ENCODE peak calls at places on chromosomes 11 and 22, in seven cellular contexts. One of them, this sample, is unnamed.

GRCh38 chr22:50547231-50547851 is 1.6 kb downstream of the KLHDC7B start:
- DNase-seq in esophagus squamous epithelium: no peak
- DNase-seq in fibroblast of villous mesenchyme: no peak
- DNase-seq in astrocyte: no peak
- DNase-seq in body of pancreas: no peak
- DNase-seq in SK-N-SH: peak; percentile 42
- DNase-seq in brain microvascular endothelial cell: no peak
- DNase-seq in this sample: no peak

GRCh38 chr11:35418847-35419712 is at the start of gene SLC1A2:
- DNase-seq in esophagus squamous epithelium: no peak
- DNase-seq in fibroblast of villous mesenchyme: peak; percentile 23
- DNase-seq in astrocyte: no peak
- DNase-seq in body of pancreas: peak; percentile 29
- DNase-seq in SK-N-SH: peak; percentile 78
- DNase-seq in brain microvascular endothelial cell: no peak
- DNase-seq in this sample: peak; percentile 36

GRCh38 chr11:27699242-27699925 is 871 bp downstream of the BDNF start:
- DNase-seq in esophagus squamous epithelium: no peak
- DNase-seq in fibroblast of villous mesenchyme: peak; percentile 59
- DNase-seq in astrocyte: peak; percentile 61
- DNase-seq in body of pancreas: no peak
- DNase-seq in SK-N-SH: peak; percentile 47
- DNase-seq in brain microvascular endothelial cell: no peak
- DNase-seq in this sample: no peak

GRCh38 chr11:109298865-109299264 is 123.1 kb upstream of the C11orf87 start:
- DNase-seq in esophagus squamous epithelium: no peak
- DNase-seq in fibroblast of villous mesenchyme: no peak
- DNase-seq in astrocyte: peak; percentile 3
- DNase-seq in body of pancreas: no peak
- DNase-seq in SK-N-SH: peak; percentile 64
- DNase-seq in brain microvascular endothelial cell: no peak
- DNase-seq in this sample: peak; percentile 64

GRCh38 chr22:27461470-27461869 is 340.1 kb downstream of the MN1 start:
- DNase-seq in esophagus squamous epithelium: no peak
- DNase-seq in fibroblast of villous mesenchyme: peak; percentile 52
- DNase-seq in astrocyte: peak; percentile 95
- DNase-seq in body of pancreas: no peak
- DNase-seq in SK-N-SH: no peak
- DNase-seq in brain microvascular endothelial cell: peak; percentile 86
- DNase-seq in this sample: peak; percentile 99

GRCh38 chr11:74696932-74697687 is 34.1 kb downstream of the CHRDL2 start:
- DNase-seq in esophagus squamous epithelium: no peak
- DNase-seq in fibroblast of villous mesenchyme: peak; percentile 96
- DNase-seq in astrocyte: peak; percentile 92
- DNase-seq in body of pancreas: peak; percentile 87
- DNase-seq in SK-N-SH: no peak
- DNase-seq in brain microvascular endothelial cell: peak; percentile 84
- DNase-seq in this sample: peak; percentile 95

GRCh38 chr11:72548481-72548880 is 114.2 kb upstream of the CLPB start:
- DNase-seq in esophagus squamous epithelium: no peak
- DNase-seq in fibroblast of villous mesenchyme: no peak
- DNase-seq in astrocyte: no peak
- DNase-seq in body of pancreas: no peak
- DNase-seq in SK-N-SH: no peak
- DNase-seq in brain microvascular endothelial cell: no peak
- DNase-seq in this sample: peak; percentile 49

GRCh38 chr22:20904008-20904979 is 12.9 kb upstream of the CRKL start:
- DNase-seq in esophagus squamous epithelium: no peak
- DNase-seq in fibroblast of villous mesenchyme: peak; percentile 98
- DNase-seq in astrocyte: peak; percentile 94
- DNase-seq in body of pancreas: no peak
- DNase-seq in SK-N-SH: no peak
- DNase-seq in brain microvascular endothelial cell: peak; percentile 87
- DNase-seq in this sample: peak; percentile 97

GRCh38 chr11:59429924-59430516 is 3.8 kb upstream of the OR5A2 start:
- DNase-seq in esophagus squamous epithelium: no peak
- DNase-seq in fibroblast of villous mesenchyme: peak; percentile 50
- DNase-seq in astrocyte: peak; percentile 3
- DNase-seq in body of pancreas: peak; percentile 27
- DNase-seq in SK-N-SH: peak; percentile 34
- DNase-seq in brain microvascular endothelial cell: peak; percentile 37
- DNase-seq in this sample: peak; percentile 36

GRCh38 chr11:120622189-120622912 is 110.8 kb downstream of the GRIK4 start:
- DNase-seq in esophagus squamous epithelium: no peak
- DNase-seq in fibroblast of villous mesenchyme: no peak
- DNase-seq in astrocyte: peak; percentile 4
- DNase-seq in body of pancreas: no peak
- DNase-seq in SK-N-SH: peak; percentile 58
- DNase-seq in brain microvascular endothelial cell: no peak
- DNase-seq in this sample: peak; percentile 12

GRCh38 chr11:134560566-134561347 is 148.7 kb upstream of the B3GAT1 start:
- DNase-seq in esophagus squamous epithelium: no peak
- DNase-seq in fibroblast of villous mesenchyme: no peak
- DNase-seq in astrocyte: no peak
- DNase-seq in body of pancreas: no peak
- DNase-seq in SK-N-SH: peak; percentile 42
- DNase-seq in brain microvascular endothelial cell: no peak
- DNase-seq in this sample: no peak

GRCh38 chr11:35593143-35593542 is 25.1 kb upstream of the FJX1 start:
- DNase-seq in esophagus squamous epithelium: no peak
- DNase-seq in fibroblast of villous mesenchyme: peak; percentile 89
- DNase-seq in astrocyte: peak; percentile 94
- DNase-seq in body of pancreas: no peak
- DNase-seq in SK-N-SH: no peak
- DNase-seq in brain microvascular endothelial cell: peak; percentile 88
- DNase-seq in this sample: peak; percentile 99

GRCh38 chr22:20579273-20580120 is 72.1 kb downstream of the MED15 start:
- DNase-seq in esophagus squamous epithelium: no peak
- DNase-seq in fibroblast of villous mesenchyme: no peak
- DNase-seq in astrocyte: no peak
- DNase-seq in body of pancreas: no peak
- DNase-seq in SK-N-SH: no peak
- DNase-seq in brain microvascular endothelial cell: no peak
- DNase-seq in this sample: no peak

GRCh38 chr22:20043997-20044342 is 23.1 kb downstream of the TANGO2 start:
- DNase-seq in esophagus squamous epithelium: no peak
- DNase-seq in fibroblast of villous mesenchyme: no peak
- DNase-seq in astrocyte: no peak
- DNase-seq in body of pancreas: no peak
- DNase-seq in SK-N-SH: no peak
- DNase-seq in brain microvascular endothelial cell: no peak
- DNase-seq in this sample: no peak

GRCh38 chr22:19846620-19847344 is 7.9 kb downstream of the GNB1L start:
- DNase-seq in esophagus squamous epithelium: no peak
- DNase-seq in fibroblast of villous mesenchyme: no peak
- DNase-seq in astrocyte: no peak
- DNase-seq in body of pancreas: no peak
- DNase-seq in SK-N-SH: no peak
- DNase-seq in brain microvascular endothelial cell: no peak
- DNase-seq in this sample: no peak

GRCh38 chr22:42964994-42965699 is 49.8 kb downstream of the PACSIN2 start:
- DNase-seq in esophagus squamous epithelium: no peak
- DNase-seq in fibroblast of villous mesenchyme: no peak
- DNase-seq in astrocyte: no peak
- DNase-seq in body of pancreas: no peak
- DNase-seq in SK-N-SH: no peak
- DNase-seq in brain microvascular endothelial cell: peak; percentile 29
- DNase-seq in this sample: peak; percentile 49

GRCh38 chr11:65431452-65432132 is 9.0 kb downstream of the NEAT1 start:
- DNase-seq in esophagus squamous epithelium: no peak
- DNase-seq in fibroblast of villous mesenchyme: peak; percentile 67
- DNase-seq in astrocyte: peak; percentile 35
- DNase-seq in body of pancreas: no peak
- DNase-seq in SK-N-SH: no peak
- DNase-seq in brain microvascular endothelial cell: no peak
- DNase-seq in this sample: peak; percentile 44

GRCh38 chr11:102940714-102941588 is 14.6 kb downstream of the MMP13 start:
- DNase-seq in esophagus squamous epithelium: no peak
- DNase-seq in fibroblast of villous mesenchyme: peak; percentile 69
- DNase-seq in astrocyte: peak; percentile 46
- DNase-seq in body of pancreas: peak; percentile 65
- DNase-seq in SK-N-SH: peak; percentile 46
- DNase-seq in brain microvascular endothelial cell: peak; percentile 64
- DNase-seq in this sample: peak; percentile 67

GRCh38 chr11:120273432-120273831 is 33.5 kb downstream of the POU2F3 start:
- DNase-seq in esophagus squamous epithelium: no peak
- DNase-seq in fibroblast of villous mesenchyme: no peak
- DNase-seq in astrocyte: peak; percentile 3
- DNase-seq in body of pancreas: no peak
- DNase-seq in SK-N-SH: no peak
- DNase-seq in brain microvascular endothelial cell: no peak
- DNase-seq in this sample: peak; percentile 28

GRCh38 chr22:38842512-38843200 is 1.2 kb downstream of the NPTXR start:
- DNase-seq in esophagus squamous epithelium: no peak
- DNase-seq in fibroblast of villous mesenchyme: no peak
- DNase-seq in astrocyte: no peak
- DNase-seq in body of pancreas: no peak
- DNase-seq in SK-N-SH: no peak
- DNase-seq in brain microvascular endothelial cell: no peak
- DNase-seq in this sample: no peak
- H3K4me3 ChIP-seq in esophagus squamous epithelium: peak overlapping the region; percentile 70
- H3K4me3 ChIP-seq in fibroblast of villous mesenchyme: no peak overlapping the region
- H3K4me3 ChIP-seq in astrocyte: peak overlapping the region; percentile 49
- H3K4me3 ChIP-seq in body of pancreas: peak overlapping the region; percentile 42
- H3K4me3 ChIP-seq in SK-N-SH: peak overlapping the region; percentile 37
- H3K4me3 ChIP-seq in brain microvascular endothelial cell: peak overlapping the region; percentile 17
- H3K4me3 ChIP-seq in this sample: peak overlapping the region; percentile 26

GRCh38 chr22:32199341-32199740 is 5.5 kb downstream of the RFPL2 start:
- DNase-seq in esophagus squamous epithelium: no peak
- DNase-seq in fibroblast of villous mesenchyme: no peak
- DNase-seq in astrocyte: no peak
- DNase-seq in body of pancreas: peak; percentile 42
- DNase-seq in SK-N-SH: no peak
- DNase-seq in brain microvascular endothelial cell: no peak
- DNase-seq in this sample: no peak

GRCh38 chr22:32202161-32202538 is 2.7 kb downstream of the RFPL2 start:
- DNase-seq in esophagus squamous epithelium: no peak
- DNase-seq in fibroblast of villous mesenchyme: no peak
- DNase-seq in astrocyte: no peak
- DNase-seq in body of pancreas: no peak
- DNase-seq in SK-N-SH: no peak
- DNase-seq in brain microvascular endothelial cell: no peak
- DNase-seq in this sample: no peak

GRCh38 chr22:32199961-32200360 is 4.9 kb downstream of the RFPL2 start:
- DNase-seq in esophagus squamous epithelium: no peak
- DNase-seq in fibroblast of villous mesenchyme: no peak
- DNase-seq in astrocyte: no peak
- DNase-seq in body of pancreas: no peak
- DNase-seq in SK-N-SH: no peak
- DNase-seq in brain microvascular endothelial cell: no peak
- DNase-seq in this sample: no peak

GRCh38 chr22:32202539-32203180 is 2.2 kb downstream of the RFPL2 start:
- DNase-seq in esophagus squamous epithelium: no peak
- DNase-seq in fibroblast of villous mesenchyme: peak; percentile 15
- DNase-seq in astrocyte: peak; percentile 14
- DNase-seq in body of pancreas: peak; percentile 73
- DNase-seq in SK-N-SH: peak; percentile 78
- DNase-seq in brain microvascular endothelial cell: peak; percentile 14
- DNase-seq in this sample: peak; percentile 23

GRCh38 chr22:32200752-32201151 is 4.1 kb downstream of the RFPL2 start:
- DNase-seq in esophagus squamous epithelium: no peak
- DNase-seq in fibroblast of villous mesenchyme: no peak
- DNase-seq in astrocyte: no peak
- DNase-seq in body of pancreas: no peak
- DNase-seq in SK-N-SH: no peak
- DNase-seq in brain microvascular endothelial cell: no peak
- DNase-seq in this sample: no peak
- TF ChIP-seq CTCF in esophagus squamous epithelium: no peak
- TF ChIP-seq CTCF in fibroblast of villous mesenchyme: no peak
- TF ChIP-seq CTCF in astrocyte: no peak
- TF ChIP-seq CTCF in body of pancreas: no peak
- TF ChIP-seq CTCF in SK-N-SH: no peak
- TF ChIP-seq CTCF in brain microvascular endothelial cell: no peak
- TF ChIP-seq CTCF in this sample: no peak

DNA sequence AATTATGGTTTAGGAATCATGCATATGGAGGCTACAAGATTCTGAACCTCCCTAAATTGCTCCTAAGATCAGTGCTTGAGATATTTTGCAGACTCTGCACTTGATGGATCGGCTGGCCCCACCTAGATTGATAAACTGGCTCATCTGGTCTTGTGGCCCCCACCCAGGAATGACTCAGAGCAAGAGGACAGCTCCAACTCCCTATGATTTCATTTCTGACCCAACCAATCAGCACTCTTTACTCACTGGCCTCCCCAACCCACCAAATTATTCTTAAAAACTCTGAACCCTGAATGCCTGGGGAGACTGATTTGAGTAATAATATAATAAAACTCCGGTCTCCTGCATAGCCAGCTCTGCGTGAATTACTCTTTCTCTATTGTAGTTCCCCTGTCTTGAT is 246.0 kb downstream of the CSNK2A3 start:
- DNase-seq in esophagus squamous epithelium: no peak
- DNase-seq in fibroblast of villous mesenchyme: no peak
- DNase-seq in astrocyte: no peak
- DNase-seq in body of pancreas: no peak
- DNase-seq in SK-N-SH: no peak
- DNase-seq in brain microvascular endothelial cell: no peak
- DNase-seq in this sample: no peak
- H3K4me3 ChIP-seq in esophagus squamous epithelium: no peak overlapping the region
- H3K4me3 ChIP-seq in fibroblast of villous mesenchyme: no peak overlapping the region
- H3K4me3 ChIP-seq in astrocyte: no peak overlapping the region
- H3K4me3 ChIP-seq in body of pancreas: no peak overlapping the region
- H3K4me3 ChIP-seq in SK-N-SH: no peak overlapping the region
- H3K4me3 ChIP-seq in brain microvascular endothelial cell: no peak overlapping the region
- H3K4me3 ChIP-seq in this sample: no peak overlapping the region

GRCh38 chr11:33461726-33462125 is 204.5 kb downstream of the HIPK3 start:
- DNase-seq in esophagus squamous epithelium: no peak
- DNase-seq in fibroblast of villous mesenchyme: no peak
- DNase-seq in astrocyte: no peak
- DNase-seq in body of pancreas: no peak
- DNase-seq in SK-N-SH: no peak
- DNase-seq in brain microvascular endothelial cell: no peak
- DNase-seq in this sample: no peak

GRCh38 chr11:33454264-33454663 is 197.1 kb downstream of the HIPK3 start:
- DNase-seq in esophagus squamous epithelium: no peak
- DNase-seq in fibroblast of villous mesenchyme: no peak
- DNase-seq in astrocyte: no peak
- DNase-seq in body of pancreas: no peak
- DNase-seq in SK-N-SH: peak; percentile 62
- DNase-seq in brain microvascular endothelial cell: no peak
- DNase-seq in this sample: no peak

GRCh38 chr11:33455827-33456226 is 198.6 kb downstream of the HIPK3 start:
- DNase-seq in esophagus squamous epithelium: no peak
- DNase-seq in fibroblast of villous mesenchyme: no peak
- DNase-seq in astrocyte: no peak
- DNase-seq in body of pancreas: no peak
- DNase-seq in SK-N-SH: no peak
- DNase-seq in brain microvascular endothelial cell: no peak
- DNase-seq in this sample: no peak

GRCh38 chr11:33461319-33461718 is 204.1 kb downstream of the HIPK3 start:
- DNase-seq in esophagus squamous epithelium: no peak
- DNase-seq in fibroblast of villous mesenchyme: no peak
- DNase-seq in astrocyte: no peak
- DNase-seq in body of pancreas: no peak
- DNase-seq in SK-N-SH: no peak
- DNase-seq in brain microvascular endothelial cell: no peak
- DNase-seq in this sample: no peak

DNA sequence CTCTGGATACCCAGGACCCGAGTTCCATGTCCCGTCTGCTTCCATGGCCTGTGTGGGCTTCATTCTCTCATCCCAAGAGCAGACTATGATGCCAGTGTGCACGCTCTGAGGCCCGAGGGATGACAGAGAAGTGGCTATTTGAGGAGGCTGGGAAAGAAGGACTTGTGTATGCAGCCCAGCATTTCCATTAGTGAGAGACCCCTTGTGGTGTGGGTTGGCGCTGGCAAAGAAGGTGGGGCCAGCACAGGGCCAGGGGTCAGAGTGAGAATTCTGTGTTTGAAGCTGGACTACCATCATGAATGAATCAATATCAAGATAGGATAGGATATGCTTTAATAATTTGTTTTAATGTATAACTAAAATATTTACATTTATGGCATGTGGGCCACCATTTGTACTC is 200.8 kb downstream of the HIPK3 start:
- DNase-seq in esophagus squamous epithelium: no peak
- DNase-seq in fibroblast of villous mesenchyme: no peak
- DNase-seq in astrocyte: no peak
- DNase-seq in body of pancreas: no peak
- DNase-seq in SK-N-SH: no peak
- DNase-seq in brain microvascular endothelial cell: no peak
- DNase-seq in this sample: no peak
- TF ChIP-seq CTCF in esophagus squamous epithelium: no peak
- TF ChIP-seq CTCF in fibroblast of villous mesenchyme: no peak
- TF ChIP-seq CTCF in astrocyte: no peak
- TF ChIP-seq CTCF in body of pancreas: no peak
- TF ChIP-seq CTCF in SK-N-SH: peak; percentile 10
- TF ChIP-seq CTCF in brain microvascular endothelial cell: no peak
- TF ChIP-seq CTCF in this sample: no peak

This sample was measured in AG10803.